ENCODE peak calls at places on chromosomes 6 and 20, in seven cellular contexts. Y, T, L, X, I, W and Z are unnamed samples.

GRCh38 chr6:107704377-107705013 is 119.6 kb downstream of the SCML4 start:
- DNase-seq in Y (no peak), T (no peak), L (no peak), X (no peak), I (peak), W (no peak), Z (no peak)

GRCh38 chr6:108119212-108120141 is 44.9 kb upstream of the OSTM1 start:
- DNase-seq in Y (no peak), T (no peak), L (no peak), X (no peak), I (no peak), W (no peak), Z (no peak)

GRCh38 chr6:127538750-127539264 is 19.7 kb upstream of the MTCL3 start:
- DNase-seq in Y (no peak), T (no peak), L (no peak), X (no peak), I (no peak), W (no peak), Z (no peak)

GRCh38 chr20:25237610-25238318 is 10.1 kb upstream of the PYGB start:
- DNase-seq in Y (no peak), T (peak), L (peak), X (no peak), I (peak), W (no peak), Z (no peak)

GRCh38 chr6:38345586-38345985 is 294.1 kb downstream of the BTBD9 start:
- DNase-seq in Y (no peak), T (no peak), L (no peak), X (no peak), I (no peak), W (no peak), Z (no peak)

GRCh38 chr6:106626485-106626884 is 2.8 kb downstream of the RTN4IP1 start:
- DNase-seq in Y (no peak), T (no peak), L (no peak), X (no peak), I (no peak), W (no peak), Z (no peak)

GRCh38 chr20:32678948-32679347 is 5.2 kb upstream of the C20orf203 start:
- DNase-seq in Y (peak), T (no peak), L (peak), X (no peak), I (no peak), W (no peak), Z (peak)

GRCh38 chr6:105733556-105734162 is 330.8 kb upstream of the PREP start:
- DNase-seq in Y (no peak), T (no peak), L (peak), X (no peak), I (peak), W (no peak), Z (no peak)

GRCh38 chr6:119255492-119255891 is 94.1 kb downstream of the MAN1A1 start:
- DNase-seq in Y (no peak), T (no peak), L (no peak), X (no peak), I (no peak), W (no peak), Z (no peak)

GRCh38 chr6:35343092-35343834 is 905 bp downstream of the PPARD start:
- DNase-seq in Y (peak), T (no peak), L (no peak), X (no peak), I (no peak), W (peak), Z (no peak)

GRCh38 chr6:33840064-33840926 is 36.5 kb upstream of the MLN start:
- DNase-seq in Y (no peak), T (peak), L (peak), X (no peak), I (peak), W (no peak), Z (no peak)

GRCh38 chr6:105200133-105200730 is 20.4 kb upstream of the POPDC3 start:
- DNase-seq in Y (no peak), T (no peak), L (no peak), X (no peak), I (no peak), W (no peak), Z (no peak)

GRCh38 chr20:55685425-55685824 is 319.9 kb downstream of the CBLN4 start:
- DNase-seq in Y (no peak), T (no peak), L (no peak), X (no peak), I (no peak), W (no peak), Z (no peak)

GRCh38 chr20:58293453-58293852 is 16.1 kb upstream of the RAB22A start:
- DNase-seq in Y (no peak), T (no peak), L (no peak), X (no peak), I (peak), W (peak), Z (no peak)

GRCh38 chr20:51326241-51326819 is 216.2 kb downstream of the NFATC2 start:
- DNase-seq in Y (no peak), T (peak), L (peak), X (no peak), I (peak), W (peak), Z (peak)

GRCh38 chr20:54475334-54476287 is at the start of gene DOK5:
- DNase-seq in Y (peak), T (no peak), L (peak), X (no peak), I (no peak), W (peak), Z (no peak)

GRCh38 chr20:60820149-60820548 is 431.9 kb upstream of the CDH4 start:
- DNase-seq in Y (no peak), T (no peak), L (no peak), X (no peak), I (no peak), W (no peak), Z (no peak)

GRCh38 chr6:37502703-37503485 is 3.2 kb upstream of the CCDC167 start:
- DNase-seq in Y (no peak), T (no peak), L (no peak), X (no peak), I (no peak), W (no peak), Z (no peak)

GRCh38 chr6:138601128-138601527 is 101.8 kb upstream of the NHSL1 start:
- DNase-seq in Y (no peak), T (no peak), L (peak), X (no peak), I (peak), W (no peak), Z (no peak)

GRCh38 chr6:147170269-147170668 is 33.9 kb upstream of the STXBP5 start:
- DNase-seq in Y (no peak), T (no peak), L (peak), X (no peak), I (peak), W (no peak), Z (no peak)

GRCh38 chr6:50655848-50656453 is 57.4 kb upstream of the TFAP2D start:
- DNase-seq in Y (no peak), T (no peak), L (no peak), X (no peak), I (peak), W (peak), Z (no peak)

GRCh38 chr6:82785206-82785605 is 280.4 kb downstream of the UBE3D start:
- DNase-seq in Y (no peak), T (no peak), L (no peak), X (no peak), I (no peak), W (no peak), Z (no peak)

GRCh38 chr6:26464416-26465131 is 6.8 kb downstream of the BTN2A1 start:
- DNase-seq in Y (no peak), T (no peak), L (no peak), X (no peak), I (no peak), W (no peak), Z (no peak)

GRCh38 chr6:4941782-4942672 is 61.8 kb downstream of the RPP40 start:
- DNase-seq in Y (no peak), T (peak), L (peak), X (no peak), I (peak), W (peak), Z (no peak)

GRCh38 chr6:121647905-121648304 is 212.5 kb downstream of the GJA1 start:
- DNase-seq in Y (no peak), T (no peak), L (peak), X (no peak), I (peak), W (no peak), Z (no peak)

GRCh38 chr6:111806561-111807497 is 66.4 kb downstream of the FYN start:
- DNase-seq in Y (no peak), T (no peak), L (no peak), X (no peak), I (no peak), W (no peak), Z (no peak)

GRCh38 chr6:144115219-144115618 is 19.8 kb upstream of the SF3B5 start:
- DNase-seq in Y (no peak), T (no peak), L (no peak), X (no peak), I (no peak), W (no peak), Z (no peak)

GRCh38 chr6:129895692-129896091 is 34.6 kb upstream of the TMEM244 start:
- DNase-seq in Y (no peak), T (no peak), L (peak), X (no peak), I (peak), W (no peak), Z (no peak)

GRCh38 chr6:151310852-151311767 is 71.3 kb downstream of the AKAP12 start:
- DNase-seq in Y (no peak), T (no peak), L (no peak), X (no peak), I (no peak), W (no peak), Z (no peak)

GRCh38 chr6:90444125-90444745 is 142.6 kb downstream of the MAP3K7 start:
- DNase-seq in Y (no peak), T (no peak), L (no peak), X (no peak), I (no peak), W (no peak), Z (no peak)

GRCh38 chr6:170244721-170245201 is 46.1 kb downstream of the DLL1 start:
- DNase-seq in Y (no peak), T (no peak), L (no peak), X (no peak), I (no peak), W (peak), Z (no peak)

GRCh38 chr6:30683980-30684338 is 2.5 kb downstream of the PPP1R18 start:
- DNase-seq in Y (no peak), T (no peak), L (no peak), X (no peak), I (peak), W (no peak), Z (no peak)

GRCh38 chr6:68343901-68344300 is 291.2 kb upstream of the ADGRB3 start:
- DNase-seq in Y (no peak), T (no peak), L (peak), X (peak), I (peak), W (peak), Z (no peak)

GRCh38 chr6:107866606-107867301 is 42.6 kb upstream of the SCML4 start:
- DNase-seq in Y (no peak), T (no peak), L (no peak), X (no peak), I (peak), W (no peak), Z (no peak)

GRCh38 chr6:35919827-35920751 is 809 bp downstream of the SRPK1 start:
- DNase-seq in Y (peak), T (peak), L (peak), X (no peak), I (peak), W (peak), Z (peak)

GRCh38 chr6:16676978-16677377 is 84.3 kb downstream of the ATXN1 start:
- DNase-seq in Y (no peak), T (no peak), L (peak), X (no peak), I (peak), W (peak), Z (no peak)